ENCODE peak calls at places on chromosome 15, in eight cellular contexts. N, D, K, F, J, M, V and O are unnamed samples.

GRCh38 chr15:82040862-82041261 is 5.0 kb downstream of the MEX3B start:
- DNase-seq in J (no peak), M (no peak), K (no peak), N (no peak), V (no peak), D (no peak), F (no peak), O (no peak)

GRCh38 chr15:38883987-38884386 is 319.4 kb upstream of the RASGRP1 start:
- DNase-seq in K (no peak), V (no peak), F (no peak), J (no peak), M (peak), N (no peak), D (peak), O (no peak)

GRCh38 chr15:41783272-41783660 is 9.0 kb downstream of the MAPKBP1 start:
- DNase-seq in N (no peak), M (no peak), K (no peak), J (no peak), D (no peak), V (no peak), F (no peak), O (no peak)

GRCh38 chr15:67125589-67126502 is 60.4 kb downstream of the SMAD3 start:
- DNase-seq in K (no peak), M (peak), J (peak), D (peak), N (no peak), V (no peak), F (peak), O (no peak)

GRCh38 chr15:28107894-28108255 is 8.8 kb upstream of the OCA2 start:
- DNase-seq in M (no peak), D (peak), F (no peak), V (no peak), N (no peak), J (no peak), K (no peak), O (no peak)

GRCh38 chr15:68379759-68380290 is 52.1 kb downstream of the ITGA11 start:
- DNase-seq in J (no peak), M (no peak), K (peak), V (no peak), N (no peak), D (peak), F (no peak), O (no peak)

GRCh38 chr15:52257734-52258062 is 37.9 kb downstream of the MYO5C start:
- DNase-seq in N (no peak), D (peak), M (no peak), J (no peak), K (no peak), F (no peak), V (no peak), O (peak)

GRCh38 chr15:79849789-79850188 is 47.0 kb downstream of the MTHFS start:
- DNase-seq in K (peak), J (no peak), N (no peak), V (no peak), D (peak), F (no peak), M (no peak), O (no peak)

GRCh38 chr15:90883971-90884718 is at the start of gene FES:
- DNase-seq in M (no peak), K (no peak), D (peak), F (peak), J (peak), V (peak), N (no peak), O (no peak)

GRCh38 chr15:92810418-92811138 is 89.5 kb upstream of the CHD2 start:
- DNase-seq in K (peak), N (no peak), F (peak), M (no peak), J (peak), D (peak), V (no peak), O (no peak)

DNA sequence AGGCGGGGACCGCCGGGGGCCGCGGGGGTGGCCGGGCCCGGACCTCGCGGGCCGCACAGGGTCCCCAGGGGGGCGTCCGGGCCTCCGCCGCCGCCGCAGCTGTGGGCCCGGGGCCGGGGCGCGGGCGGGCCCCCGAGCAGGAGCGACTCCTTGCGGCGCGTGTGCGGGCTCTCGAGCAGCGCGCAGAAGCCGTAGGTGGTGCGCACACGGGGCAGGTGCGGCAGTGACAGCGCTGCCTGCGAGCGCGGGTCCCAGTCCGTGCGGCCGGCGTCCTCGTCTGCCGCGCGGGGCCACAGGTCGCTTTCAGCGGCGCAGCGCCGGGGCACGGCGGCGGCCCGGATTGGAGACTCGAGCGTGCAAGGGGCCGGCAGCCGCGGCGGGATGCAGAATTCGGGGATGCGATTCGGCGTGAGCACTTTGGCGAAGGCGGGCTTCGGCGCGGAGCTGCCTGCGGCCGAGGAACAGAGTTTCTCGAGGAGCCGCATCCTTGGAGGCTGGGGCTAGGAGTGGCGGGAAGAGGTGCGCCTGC is 521 bp downstream of the C2CD4B start:
- DNase-seq in M (no peak), K (no peak), J (peak), V (no peak), N (no peak), D (peak), F (peak), O (no peak)
- H3K4me3 ChIP-seq in M (no peak), K (no peak), J (peak), V (no peak), N (peak), D (no peak), F (peak), O (peak)

DNA sequence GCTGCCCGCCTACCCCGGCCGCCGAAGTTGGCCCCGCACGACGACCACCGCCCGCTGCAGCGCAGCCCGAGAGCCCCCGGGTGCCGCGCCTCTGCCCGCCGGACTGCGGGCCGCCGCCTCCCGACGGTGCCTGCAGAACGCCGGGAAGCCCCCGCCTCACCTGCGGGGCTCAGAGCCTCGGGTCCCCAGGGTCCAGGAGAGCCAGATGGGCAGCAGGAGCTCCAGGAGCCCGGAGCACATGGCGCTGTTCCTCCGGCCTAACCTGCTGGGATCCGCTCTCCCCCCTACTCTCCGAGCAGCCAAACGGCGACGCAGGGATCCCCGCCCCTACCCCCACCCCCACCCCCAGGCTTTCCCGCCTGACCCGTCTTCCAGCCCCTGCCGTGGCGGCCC is 615 bp upstream of the GABRB3 start:
- DNase-seq in F (no peak), J (no peak), M (no peak), K (no peak), D (peak), N (no peak), V (no peak), O (no peak)
- H3K4me3 ChIP-seq in F (peak), J (peak), M (no peak), K (no peak), D (no peak), N (no peak), V (no peak), O (peak)

DNA sequence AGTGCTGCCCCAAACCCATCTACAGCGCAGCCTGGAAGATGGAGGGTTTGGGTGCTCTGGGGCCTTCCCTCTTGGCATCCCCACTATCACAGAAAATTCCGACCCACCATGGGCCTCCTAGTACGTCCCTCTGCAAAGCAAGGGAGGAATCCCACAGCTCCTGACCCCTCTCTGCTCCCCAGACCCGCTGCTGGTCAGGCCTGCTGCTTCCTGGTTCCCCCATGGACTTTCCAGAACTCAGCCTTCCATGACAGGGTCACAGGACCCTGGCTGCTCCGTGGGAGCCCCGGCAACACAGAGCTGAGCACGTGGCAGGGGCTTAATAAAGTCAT is 3.1 kb upstream of the LOXL1 start:
- DNase-seq in F (no peak), J (no peak), N (no peak), D (no peak), K (no peak), V (no peak), M (no peak), O (no peak)
- H3K4me3 ChIP-seq in F (peak), J (no peak), N (no peak), D (peak), K (no peak), V (no peak), M (no peak), O (no peak)

GRCh38 chr15:77625376-77625775 is 7.3 kb downstream of the LINGO1 start:
- DNase-seq in M (no peak), D (no peak), J (no peak), K (no peak), F (no peak), N (no peak), V (no peak), O (no peak)

GRCh38 chr15:77622212-77622941 is 10.3 kb downstream of the LINGO1 start:
- DNase-seq in N (no peak), J (no peak), F (no peak), D (no peak), M (no peak), K (no peak), V (no peak), O (no peak)

GRCh38 chr15:77623008-77623877 is 9.5 kb downstream of the LINGO1 start:
- DNase-seq in V (no peak), N (no peak), F (no peak), D (no peak), J (no peak), K (no peak), M (no peak), O (no peak)

GRCh38 chr15:77624868-77625267 is 7.8 kb downstream of the LINGO1 start:
- DNase-seq in F (no peak), N (no peak), J (no peak), K (no peak), V (no peak), M (no peak), D (no peak), O (no peak)

DNA sequence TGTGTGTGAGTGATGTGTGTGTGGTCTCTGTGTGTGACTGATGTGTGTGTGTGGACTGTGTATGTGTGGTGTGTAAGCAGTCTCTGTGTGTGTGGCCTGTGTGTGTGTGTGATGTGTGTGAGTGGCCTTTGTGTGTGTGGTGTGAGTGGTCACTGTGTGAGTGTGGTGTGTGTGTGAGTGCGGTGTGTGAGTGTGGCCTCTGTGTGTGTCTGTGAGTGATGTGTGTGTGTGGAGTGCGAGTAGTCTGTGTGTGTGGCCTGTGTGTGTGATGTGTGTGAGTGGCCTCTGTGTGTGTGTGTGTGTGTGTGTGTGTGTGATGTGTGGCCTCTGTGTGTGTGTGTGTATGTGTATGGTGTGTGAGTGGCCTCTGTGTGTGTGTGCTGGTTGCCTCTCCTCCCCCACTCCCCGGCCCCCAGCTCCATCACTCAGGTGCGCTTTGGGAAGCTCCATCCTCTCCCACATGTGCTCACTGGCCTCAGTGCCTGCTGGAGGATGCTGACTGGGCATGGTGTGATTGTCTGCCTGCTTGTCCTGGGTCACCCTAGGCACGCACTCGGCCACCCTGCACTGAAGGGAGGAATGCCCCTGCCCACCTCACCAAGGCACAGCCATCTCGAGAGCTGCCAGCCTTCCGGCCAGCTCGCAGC is 8.7 kb downstream of the LINGO1 start:
- DNase-seq in V (no peak), K (no peak), F (no peak), N (no peak), J (no peak), M (no peak), D (no peak), O (no peak)
- H3K4me3 ChIP-seq in V (no peak), K (no peak), F (no peak), N (no peak), J (no peak), M (no peak), D (no peak), O (no peak)

GRCh38 chr15:100890850-100891249 is 11.2 kb downstream of the ALDH1A3 start:
- DNase-seq in J (no peak), V (no peak), N (no peak), D (no peak), F (no peak), M (no peak), K (no peak), O (no peak)
- H3K4me3 ChIP-seq in J (no peak), V (no peak), N (no peak), D (no peak), F (no peak), M (no peak), K (no peak), O (no peak)

DNA sequence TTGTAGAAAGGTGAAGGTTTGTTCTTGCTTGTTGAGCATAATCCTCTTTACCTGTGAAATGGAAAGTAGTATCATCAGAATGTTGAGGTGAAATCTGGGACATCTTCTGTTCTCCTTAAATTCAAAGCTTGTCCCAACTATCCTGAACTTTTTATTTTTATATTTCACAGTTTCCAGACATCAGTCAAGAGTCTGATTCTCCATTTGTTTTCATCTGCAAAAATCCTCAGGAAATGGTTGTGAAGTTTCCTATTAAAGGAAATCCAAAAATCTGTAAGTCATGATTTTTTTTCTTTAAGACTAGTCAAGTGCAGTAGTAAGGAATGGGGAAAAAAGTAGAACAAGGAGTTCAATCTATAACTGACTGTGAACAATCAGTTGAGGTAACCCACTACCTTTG is 15.5 kb upstream of the ZNF609 start:
- DNase-seq in N (no peak), D (no peak), V (no peak), J (no peak), M (no peak), K (no peak), F (no peak), O (no peak)
- H3K4me3 ChIP-seq in N (no peak), D (no peak), V (no peak), J (no peak), M (no peak), K (no peak), F (no peak), O (no peak)